ENCODE peak calls at places on chromosomes 1 and 21, in nine cellular contexts. K is esophagus muscularis mucosa, C is AG10803, L is fibroblast of lung, I is astrocyte of the spinal cord, Q is right lobe of liver, X is hepatocyte, F is IMR-90, S is neural progenitor cell. E is an unnamed sample.

GRCh38 chr1:12204140-12204539 is 25.7 kb upstream of the VPS13D start:
- DNase-seq in K (no peak), C (no peak), L (no peak), I (no peak), Q (no peak), X (no peak), F (no peak), S (no peak), E (no peak)

GRCh38 chr1:235019456-235019855 is 109.2 kb downstream of the TOMM20 start:
- DNase-seq in K (no peak), C (peak; percentile 29), L (peak; percentile 73), I (peak; percentile 46), Q (no peak), X (no peak), F (peak; percentile 33), S (no peak), E (no peak)

GRCh38 chr1:91754348-91754747 is 131.6 kb downstream of the TGFBR3 start:
- DNase-seq in K (no peak), C (no peak), L (peak; percentile 73), I (peak; percentile 34), Q (no peak), X (no peak), F (peak; percentile 79), S (no peak), E (no peak)

GRCh38 chr21:34593954-34594531 is 20.9 kb downstream of the RCAN1 start:
- DNase-seq in K (no peak), C (no peak), L (no peak), I (no peak), Q (no peak), X (no peak), F (no peak), S (no peak), E (no peak)

GRCh38 chr1:247209306-247209900 is 37.6 kb upstream of the ZNF124 start:
- DNase-seq in K (no peak), C (peak; percentile 3), L (no peak), I (no peak), Q (no peak), X (no peak), F (peak; percentile 1), S (no peak), E (no peak)

GRCh38 chr21:35011681-35012080 is 37.4 kb downstream of the RUNX1 start:
- DNase-seq in K (no peak), C (no peak), L (peak; percentile 67), I (peak; percentile 69), Q (no peak), X (no peak), F (peak; percentile 70), S (no peak), E (no peak)

GRCh38 chr1:208225954-208226937 is 17.9 kb downstream of the PLXNA2 start:
- DNase-seq in K (no peak), C (no peak), L (no peak), I (peak; percentile 76), Q (no peak), X (no peak), F (no peak), S (no peak), E (no peak)

GRCh38 chr21:36552458-36552800 is 72.5 kb upstream of the CLDN14 start:
- DNase-seq in K (no peak), C (no peak), L (no peak), I (no peak), Q (no peak), X (no peak), F (no peak), S (no peak), E (no peak)

DNA sequence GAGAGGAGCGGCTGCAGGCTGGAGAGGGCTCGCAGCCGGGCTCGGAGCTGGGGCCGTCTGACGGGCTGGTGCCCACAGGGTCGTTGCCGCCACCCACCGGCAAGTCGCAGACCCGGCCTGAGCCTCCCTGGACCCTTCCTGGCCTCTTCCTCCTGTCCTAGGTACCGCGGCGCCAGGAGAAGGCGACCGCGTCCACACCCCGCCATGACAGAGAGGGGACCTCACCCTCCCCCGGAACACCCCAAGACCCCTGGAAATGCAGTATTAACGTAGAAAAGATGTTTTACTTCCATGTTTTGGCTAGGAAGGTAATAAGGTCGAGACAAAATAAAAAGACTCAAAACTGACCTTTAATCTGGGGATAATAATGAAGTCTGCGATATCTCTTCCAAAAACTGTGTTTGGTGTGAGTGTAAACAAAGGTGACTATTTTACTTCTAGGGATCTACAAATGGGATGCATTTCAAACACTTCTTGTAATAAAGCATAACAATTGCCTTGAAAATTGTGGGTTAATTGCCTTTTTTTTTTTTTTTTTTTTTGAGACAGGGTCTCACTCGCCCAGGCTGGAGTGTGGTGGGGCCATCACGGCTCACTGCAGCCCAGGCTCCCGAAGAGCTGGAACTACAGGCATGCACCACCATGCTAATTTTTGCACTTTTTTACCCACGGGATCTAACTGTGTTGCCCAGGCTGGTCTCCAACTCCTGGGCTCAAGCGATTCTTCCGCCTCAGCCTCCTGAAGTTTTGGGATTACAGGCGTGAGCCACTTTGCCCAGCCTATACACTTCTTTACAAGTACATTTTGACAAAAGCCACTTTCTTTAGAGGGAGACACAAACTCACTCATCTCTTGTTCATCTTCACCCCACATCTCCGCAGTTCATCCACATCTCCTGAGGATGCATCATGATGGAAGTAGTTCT is 838 bp upstream of the RSRP1 start:
- DNase-seq in K (no peak), C (no peak), L (no peak), I (no peak), Q (no peak), X (no peak), F (no peak), S (no peak), E (no peak)
- TF ChIP-seq CTCF in K (no peak), C (peak; percentile 8), L (no peak), I (peak; percentile 2), Q (no peak), X (peak; percentile 40), F (peak; percentile 22), S (peak; percentile 52), E (peak; percentile 45)

GRCh38 chr1:61433646-61434045 is 291.3 kb downstream of the TM2D1 start:
- DNase-seq in K (peak; percentile 26), C (no peak), L (no peak), I (no peak), Q (no peak), X (no peak), F (no peak), S (no peak), E (no peak)

GRCh38 chr1:61435226-61435625 is 289.7 kb downstream of the TM2D1 start:
- DNase-seq in K (no peak), C (no peak), L (no peak), I (no peak), Q (no peak), X (no peak), F (no peak), S (no peak), E (no peak)

GRCh38 chr1:61434276-61434675 is 290.7 kb downstream of the TM2D1 start:
- DNase-seq in K (peak; percentile 86), C (no peak), L (peak; percentile 48), I (no peak), Q (no peak), X (no peak), F (peak; percentile 2), S (no peak), E (no peak)

GRCh38 chr1:61436491-61437120 is 288.3 kb downstream of the TM2D1 start:
- DNase-seq in K (no peak), C (no peak), L (peak; percentile 7), I (no peak), Q (no peak), X (no peak), F (no peak), S (no peak), E (no peak)

GRCh38 chr1:61436016-61436415 is 288.9 kb downstream of the TM2D1 start:
- DNase-seq in K (no peak), C (no peak), L (no peak), I (no peak), Q (no peak), X (no peak), F (no peak), S (no peak), E (no peak)
- H3K4me3 ChIP-seq in K (no peak overlapping the region), C (no peak overlapping the region), L (no peak overlapping the region), I (no peak overlapping the region), Q (no peak overlapping the region), X (no peak overlapping the region), F (no peak overlapping the region), S (no peak overlapping the region), E (no peak overlapping the region)

GRCh38 chr1:3587133-3587733 is 24.1 kb downstream of the MEGF6 start:
- DNase-seq in K (no peak), C (peak; percentile 19), L (no peak), I (no peak), Q (no peak), X (peak; percentile 75), F (peak; percentile 51), S (no peak), E (no peak)

GRCh38 chr1:3585940-3586568 is 25.3 kb downstream of the MEGF6 start:
- DNase-seq in K (no peak), C (no peak), L (no peak), I (no peak), Q (no peak), X (no peak), F (no peak), S (no peak), E (no peak)

GRCh38 chr1:3590951-3591865 is 20.1 kb downstream of the MEGF6 start:
- DNase-seq in K (no peak), C (no peak), L (no peak), I (no peak), Q (no peak), X (no peak), F (no peak), S (no peak), E (no peak)

GRCh38 chr1:3590145-3590768 is 21.1 kb downstream of the MEGF6 start:
- DNase-seq in K (no peak), C (no peak), L (no peak), I (no peak), Q (no peak), X (no peak), F (no peak), S (no peak), E (no peak)

DNA sequence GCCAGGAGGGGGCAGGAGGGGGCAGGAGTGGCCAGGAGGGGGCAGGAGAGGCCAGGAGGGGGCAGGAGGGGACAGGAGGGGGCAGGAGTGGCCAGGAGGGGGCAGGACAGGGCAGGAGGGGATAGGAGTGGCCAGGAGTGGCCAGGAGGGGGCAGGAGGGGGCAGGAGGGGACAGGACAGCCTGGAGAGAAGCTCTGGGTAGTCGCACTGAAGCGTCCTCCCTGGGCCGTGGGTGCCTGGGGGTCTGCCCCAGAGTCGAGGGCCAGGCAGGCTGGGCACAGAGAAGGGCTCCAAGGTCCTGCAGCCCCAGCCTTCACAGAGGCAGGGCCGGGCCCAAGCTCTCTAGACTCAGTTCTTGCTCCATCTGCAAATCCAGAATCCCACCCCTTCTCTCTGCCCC is 22.9 kb downstream of the MEGF6 start:
- DNase-seq in K (no peak), C (no peak), L (no peak), I (no peak), Q (no peak), X (no peak), F (no peak), S (no peak), E (no peak)
- TF ChIP-seq CTCF in K (no peak), C (no peak), L (no peak), I (no peak), Q (no peak), X (no peak), F (no peak), S (no peak), E (no peak)

GRCh38 chr1:169111472-169111871 is 5.0 kb downstream of the ATP1B1 start:
- DNase-seq in K (no peak), C (no peak), L (no peak), I (no peak), Q (no peak), X (no peak), F (no peak), S (no peak), E (no peak)

GRCh38 chr1:169112241-169112640 is 5.8 kb downstream of the ATP1B1 start:
- DNase-seq in K (no peak), C (no peak), L (no peak), I (no peak), Q (no peak), X (no peak), F (peak; percentile 34), S (no peak), E (no peak)

GRCh38 chr1:169110265-169110664 is 3.8 kb downstream of the ATP1B1 start:
- DNase-seq in K (no peak), C (no peak), L (no peak), I (no peak), Q (no peak), X (no peak), F (no peak), S (peak; percentile 35), E (no peak)

GRCh38 chr1:169109561-169110134 is 3.2 kb downstream of the ATP1B1 start:
- DNase-seq in K (no peak), C (peak; percentile 39), L (peak; percentile 94), I (peak; percentile 87), Q (peak; percentile 89), X (peak; percentile 93), F (peak; percentile 92), S (peak; percentile 33), E (no peak)

DNA sequence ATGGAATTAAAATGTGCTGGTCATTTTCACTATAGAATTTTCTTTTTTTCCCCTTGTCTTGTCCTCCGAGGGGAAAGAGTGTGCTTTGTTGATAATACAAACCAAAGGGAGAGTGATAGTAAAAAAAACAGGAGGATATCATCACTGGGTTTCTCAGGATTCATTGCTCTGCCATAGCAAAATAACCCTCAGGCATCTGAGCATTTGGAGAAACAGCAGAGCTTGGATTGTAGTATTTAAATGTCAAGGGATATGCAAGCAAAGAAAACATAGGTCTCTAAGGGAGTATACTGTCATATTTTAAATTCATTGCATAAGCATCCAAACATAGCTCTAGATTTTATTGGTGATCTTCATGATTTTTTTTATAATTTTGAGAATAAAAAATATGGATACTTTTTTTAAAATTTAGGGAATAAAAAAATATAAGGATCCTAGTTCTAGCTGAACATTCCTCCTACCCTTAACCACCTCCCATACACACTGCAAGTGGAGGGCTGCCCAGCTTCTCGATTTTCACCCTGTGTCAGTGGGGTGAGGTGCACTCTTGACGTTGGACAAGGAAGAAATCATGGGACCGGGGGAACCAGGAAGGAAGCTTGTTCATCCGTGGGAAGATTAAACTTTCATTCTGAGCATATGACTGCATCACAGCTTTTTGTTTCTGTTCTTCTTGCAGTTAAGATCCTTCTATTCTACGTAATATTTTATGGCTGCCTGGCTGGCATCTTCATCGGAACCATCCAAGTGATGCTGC is 4.4 kb downstream of the ATP1B1 start:
- DNase-seq in K (no peak), C (no peak), L (peak; percentile 46), I (no peak), Q (no peak), X (no peak), F (peak; percentile 41), S (no peak), E (no peak)
- H3K4me3 ChIP-seq in K (peak overlapping the region; percentile 89), C (no peak overlapping the region), L (no peak overlapping the region), I (no peak overlapping the region), Q (no peak overlapping the region), X (peak overlapping the region; percentile 2), F (no peak overlapping the region), S (no peak overlapping the region), E (peak overlapping the region; percentile 27)